ENCODE peak calls at places on chromosomes 13 and 19, in five cellular contexts. One of them, this sample, is unnamed.

GRCh38 chr13:38804536-38804935 is 117.7 kb downstream of the FREM2 start:
- DNase-seq in activated CD8-positive, alpha-beta memory T cell treated with anti-CD3 and anti-CD28 coated beads, Interleukin-2, amount 50 U/mL, for 48 hours: no peak
- DNase-seq in cardiac muscle cell: peak; percentile 1
- DNase-seq in mesenchymal stem cell: no peak
- DNase-seq in MCF 10A: peak; percentile 15
- DNase-seq in this sample: no peak

GRCh38 chr13:52850396-52851152 is 2.1 kb upstream of the PCDH8 start:
- DNase-seq in activated CD8-positive, alpha-beta memory T cell treated with anti-CD3 and anti-CD28 coated beads, Interleukin-2, amount 50 U/mL, for 48 hours: peak; percentile 73
- DNase-seq in cardiac muscle cell: peak; percentile 79
- DNase-seq in mesenchymal stem cell: peak; percentile 51
- DNase-seq in MCF 10A: peak; percentile 62
- DNase-seq in this sample: peak; percentile 81

GRCh38 chr19:31350693-31351211 is 1.5 kb upstream of the TSHZ3 start:
- DNase-seq in activated CD8-positive, alpha-beta memory T cell treated with anti-CD3 and anti-CD28 coated beads, Interleukin-2, amount 50 U/mL, for 48 hours: no peak
- DNase-seq in cardiac muscle cell: peak; percentile 66
- DNase-seq in mesenchymal stem cell: peak; percentile 67
- DNase-seq in MCF 10A: no peak
- DNase-seq in this sample: peak; percentile 53

GRCh38 chr13:114088863-114089262 is 43.6 kb downstream of the RASA3 start:
- DNase-seq in activated CD8-positive, alpha-beta memory T cell treated with anti-CD3 and anti-CD28 coated beads, Interleukin-2, amount 50 U/mL, for 48 hours: no peak
- DNase-seq in cardiac muscle cell: no peak
- DNase-seq in mesenchymal stem cell: no peak
- DNase-seq in MCF 10A: no peak
- DNase-seq in this sample: no peak

GRCh38 chr19:3483226-3483628 is at the start of gene SMIM44:
- DNase-seq in activated CD8-positive, alpha-beta memory T cell treated with anti-CD3 and anti-CD28 coated beads, Interleukin-2, amount 50 U/mL, for 48 hours: no peak
- DNase-seq in cardiac muscle cell: no peak
- DNase-seq in mesenchymal stem cell: no peak
- DNase-seq in MCF 10A: no peak
- DNase-seq in this sample: no peak

GRCh38 chr19:47421844-47422395 is 2.6 kb upstream of the MEIS3 start:
- DNase-seq in activated CD8-positive, alpha-beta memory T cell treated with anti-CD3 and anti-CD28 coated beads, Interleukin-2, amount 50 U/mL, for 48 hours: no peak
- DNase-seq in cardiac muscle cell: no peak
- DNase-seq in mesenchymal stem cell: no peak
- DNase-seq in MCF 10A: no peak
- DNase-seq in this sample: no peak

GRCh38 chr19:49932041-49932451 is 2.7 kb upstream of the NUP62 start:
- DNase-seq in activated CD8-positive, alpha-beta memory T cell treated with anti-CD3 and anti-CD28 coated beads, Interleukin-2, amount 50 U/mL, for 48 hours: no peak
- DNase-seq in cardiac muscle cell: no peak
- DNase-seq in mesenchymal stem cell: no peak
- DNase-seq in MCF 10A: no peak
- DNase-seq in this sample: no peak

GRCh38 chr19:3538965-3539742 is at the start of gene TEKTIP1:
- DNase-seq in activated CD8-positive, alpha-beta memory T cell treated with anti-CD3 and anti-CD28 coated beads, Interleukin-2, amount 50 U/mL, for 48 hours: no peak
- DNase-seq in cardiac muscle cell: no peak
- DNase-seq in mesenchymal stem cell: peak; percentile 34
- DNase-seq in MCF 10A: no peak
- DNase-seq in this sample: no peak

GRCh38 chr19:8487137-8487851 is 15.1 kb downstream of the PRAM1 start:
- DNase-seq in activated CD8-positive, alpha-beta memory T cell treated with anti-CD3 and anti-CD28 coated beads, Interleukin-2, amount 50 U/mL, for 48 hours: peak; percentile 74
- DNase-seq in cardiac muscle cell: no peak
- DNase-seq in mesenchymal stem cell: no peak
- DNase-seq in MCF 10A: no peak
- DNase-seq in this sample: no peak

GRCh38 chr19:31352296-31352781 is 3.1 kb upstream of the TSHZ3 start:
- DNase-seq in activated CD8-positive, alpha-beta memory T cell treated with anti-CD3 and anti-CD28 coated beads, Interleukin-2, amount 50 U/mL, for 48 hours: no peak
- DNase-seq in cardiac muscle cell: no peak
- DNase-seq in mesenchymal stem cell: no peak
- DNase-seq in MCF 10A: no peak
- DNase-seq in this sample: no peak

GRCh38 chr19:38139122-38139521 is 84.9 kb downstream of the DPF1 start:
- DNase-seq in activated CD8-positive, alpha-beta memory T cell treated with anti-CD3 and anti-CD28 coated beads, Interleukin-2, amount 50 U/mL, for 48 hours: no peak
- DNase-seq in cardiac muscle cell: no peak
- DNase-seq in mesenchymal stem cell: no peak
- DNase-seq in MCF 10A: no peak
- DNase-seq in this sample: no peak

GRCh38 chr13:40974460-40975407 is 44.4 kb downstream of the ELF1 start:
- DNase-seq in activated CD8-positive, alpha-beta memory T cell treated with anti-CD3 and anti-CD28 coated beads, Interleukin-2, amount 50 U/mL, for 48 hours: no peak
- DNase-seq in cardiac muscle cell: peak; percentile 89
- DNase-seq in mesenchymal stem cell: peak; percentile 68
- DNase-seq in MCF 10A: peak; percentile 61
- DNase-seq in this sample: peak; percentile 50

GRCh38 chr13:26037302-26037701 is 14.5 kb downstream of the SHISA2 start:
- DNase-seq in activated CD8-positive, alpha-beta memory T cell treated with anti-CD3 and anti-CD28 coated beads, Interleukin-2, amount 50 U/mL, for 48 hours: peak; percentile 60
- DNase-seq in cardiac muscle cell: peak; percentile 43
- DNase-seq in mesenchymal stem cell: no peak
- DNase-seq in MCF 10A: peak; percentile 49
- DNase-seq in this sample: peak; percentile 55

GRCh38 chr13:37919329-37919880 is 49.8 kb upstream of the TRPC4 start:
- DNase-seq in activated CD8-positive, alpha-beta memory T cell treated with anti-CD3 and anti-CD28 coated beads, Interleukin-2, amount 50 U/mL, for 48 hours: no peak
- DNase-seq in cardiac muscle cell: no peak
- DNase-seq in mesenchymal stem cell: no peak
- DNase-seq in MCF 10A: no peak
- DNase-seq in this sample: no peak

GRCh38 chr19:4007836-4008539 is 452 bp downstream of the PIAS4 start:
- DNase-seq in activated CD8-positive, alpha-beta memory T cell treated with anti-CD3 and anti-CD28 coated beads, Interleukin-2, amount 50 U/mL, for 48 hours: peak; percentile 69
- DNase-seq in cardiac muscle cell: peak; percentile 19
- DNase-seq in mesenchymal stem cell: peak; percentile 40
- DNase-seq in MCF 10A: peak; percentile 14
- DNase-seq in this sample: no peak

GRCh38 chr13:110593430-110594130 is 21.8 kb upstream of the NAXD start:
- DNase-seq in activated CD8-positive, alpha-beta memory T cell treated with anti-CD3 and anti-CD28 coated beads, Interleukin-2, amount 50 U/mL, for 48 hours: no peak
- DNase-seq in cardiac muscle cell: peak; percentile 71
- DNase-seq in mesenchymal stem cell: peak; percentile 73
- DNase-seq in MCF 10A: peak; percentile 64
- DNase-seq in this sample: peak; percentile 44

GRCh38 chr19:34316741-34317241 is 48.2 kb upstream of the GPI start:
- DNase-seq in activated CD8-positive, alpha-beta memory T cell treated with anti-CD3 and anti-CD28 coated beads, Interleukin-2, amount 50 U/mL, for 48 hours: no peak
- DNase-seq in cardiac muscle cell: no peak
- DNase-seq in mesenchymal stem cell: peak; percentile 78
- DNase-seq in MCF 10A: peak; percentile 41
- DNase-seq in this sample: no peak